ENCODE peak calls at places on chromosomes 2 and 18, in six cellular contexts. O, Q, X, K, Y and B are unnamed samples. For H3K27me3, the result is how much of the 10 kb centered on the place peaks cover.

GRCh38 chr2:216492951-216493685 is 5.5 kb upstream of the RPL37A start:
- DNase-seq in O (peak), Q (no peak), X (peak), K (peak), Y (no peak), B (no peak)

GRCh38 chr18:9925369-9925768 is 11.6 kb downstream of the VAPA start:
- DNase-seq in O (no peak), Q (no peak), X (no peak), K (no peak), Y (no peak), B (no peak)

GRCh38 chr2:96098900-96099590 is 17.3 kb downstream of the ADRA2B start:
- DNase-seq in O (no peak), Q (no peak), X (no peak), K (no peak), Y (peak), B (peak)

GRCh38 chr2:202883987-202884675 is 12.6 kb upstream of the ICA1L start:
- DNase-seq in O (peak), Q (no peak), X (no peak), K (no peak), Y (no peak), B (no peak)

GRCh38 chr2:80378-80777 is 34.1 kb upstream of the FAM110C start:
- DNase-seq in O (no peak), Q (no peak), X (no peak), K (no peak), Y (no peak), B (no peak)

GRCh38 chr2:118202707-118203303 is 114.5 kb downstream of the INSIG2 start:
- DNase-seq in O (peak), Q (no peak), X (no peak), K (peak), Y (no peak), B (no peak)

GRCh38 chr2:201962766-201963555 is 70.7 kb upstream of the FZD7 start:
- DNase-seq in O (no peak), Q (no peak), X (no peak), K (no peak), Y (no peak), B (no peak)

GRCh38 chr2:234243871-234244565 is 193.5 kb downstream of the SPP2 start:
- DNase-seq in O (no peak), Q (no peak), X (no peak), K (no peak), Y (no peak), B (no peak)

GRCh38 chr2:128545085-128545484 is 226.4 kb upstream of the HS6ST1 start:
- DNase-seq in O (no peak), Q (no peak), X (no peak), K (no peak), Y (no peak), B (no peak)

GRCh38 chr2:20427931-20428526 is 18.8 kb upstream of the RHOB start:
- DNase-seq in O (no peak), Q (no peak), X (no peak), K (no peak), Y (peak), B (peak)

GRCh38 chr2:53913721-53914120 is 54.0 kb upstream of the GPR75 start:
- DNase-seq in O (no peak), Q (no peak), X (no peak), K (peak), Y (no peak), B (no peak)

GRCh38 chr2:20382965-20383800 is 32.5 kb upstream of the PUM2 start:
- DNase-seq in O (no peak), Q (no peak), X (no peak), K (peak), Y (no peak), B (no peak)

GRCh38 chr2:71453404-71454220 is at the start of gene DYSF:
- DNase-seq in O (no peak), Q (no peak), X (peak), K (peak), Y (peak), B (no peak)

DNA sequence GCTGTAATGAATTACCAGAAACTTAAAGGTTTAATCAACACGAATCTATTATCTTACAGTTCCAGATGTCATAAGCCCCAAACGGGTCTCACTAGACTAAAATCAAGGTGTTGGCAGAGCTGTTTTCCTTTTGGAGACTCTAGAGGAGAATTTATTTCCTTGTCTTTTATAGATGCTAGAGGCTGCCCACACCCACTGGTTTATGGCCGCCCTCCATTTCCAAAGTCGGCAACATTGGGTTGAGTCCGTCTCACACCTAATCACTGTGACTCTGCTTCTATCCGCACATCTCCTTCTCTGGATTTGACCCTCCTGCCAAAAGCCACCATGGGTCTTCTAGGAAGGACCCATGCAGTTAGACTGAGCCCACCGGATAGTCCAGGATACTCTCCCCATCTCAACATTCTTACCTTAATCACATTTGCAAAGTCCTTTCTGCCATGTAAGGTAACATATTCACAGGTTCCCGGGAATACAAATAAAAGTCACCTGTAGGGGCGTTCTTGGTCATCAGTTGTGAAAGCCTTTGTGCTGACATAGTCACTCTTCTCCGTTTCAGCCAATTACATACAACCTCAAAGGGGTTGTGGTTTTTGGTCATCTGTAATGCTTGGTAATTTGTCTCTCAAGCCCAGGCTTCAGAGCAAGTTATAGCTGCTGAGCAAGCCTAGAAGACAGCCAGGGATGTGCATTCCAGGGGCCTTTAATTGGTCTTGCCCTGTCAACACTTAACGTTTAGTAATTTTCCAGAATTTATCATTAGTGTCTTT is 179.4 kb downstream of the ANTXR1 start:
- DNase-seq in O (no peak), Q (no peak), X (no peak), K (no peak), Y (no peak), B (peak)
- TF ChIP-seq CTCF in O (no peak), Q (no peak), X (no peak), K (no peak), Y (no peak), B (no peak)

GRCh38 chr2:172465417-172466334 is 38.3 kb downstream of the ITGA6 start:
- DNase-seq in O (peak), Q (no peak), X (peak), K (peak), Y (no peak), B (peak)
- H3K4me3 ChIP-seq in O (peak), Q (no peak), X (peak), K (no peak), Y (peak), B (no peak)

DNA sequence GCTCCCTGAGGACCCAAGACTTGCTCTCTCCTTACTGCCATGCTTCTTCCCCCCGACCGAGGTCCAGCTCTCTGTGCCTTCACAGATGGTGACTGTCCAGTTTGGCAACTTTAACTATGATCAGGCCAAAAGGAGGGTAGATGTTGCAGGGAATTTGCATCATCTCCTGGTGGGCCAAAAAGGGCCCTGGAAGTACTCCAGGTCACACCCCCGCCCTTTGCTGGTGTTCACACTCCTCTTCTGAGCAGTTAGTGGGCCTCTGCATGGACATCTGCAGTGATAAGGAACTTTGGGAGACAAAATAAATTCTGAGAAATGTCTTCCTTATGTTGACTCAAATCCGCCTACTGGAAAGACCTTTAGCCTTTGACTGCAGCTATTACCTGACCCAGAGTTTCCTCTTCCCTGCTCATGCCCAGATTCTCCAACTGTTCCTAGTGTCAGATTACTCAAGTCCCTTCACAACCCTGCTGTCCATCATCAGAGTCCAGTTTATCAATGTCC is 234.4 kb downstream of the LOXHD1 start:
- DNase-seq in O (no peak), Q (no peak), X (no peak), K (no peak), Y (no peak), B (no peak)
- H3K27me3 ChIP-seq in O (under half), Q (under half), X (under half), K (under half), Y (under half), B (under half)

DNA sequence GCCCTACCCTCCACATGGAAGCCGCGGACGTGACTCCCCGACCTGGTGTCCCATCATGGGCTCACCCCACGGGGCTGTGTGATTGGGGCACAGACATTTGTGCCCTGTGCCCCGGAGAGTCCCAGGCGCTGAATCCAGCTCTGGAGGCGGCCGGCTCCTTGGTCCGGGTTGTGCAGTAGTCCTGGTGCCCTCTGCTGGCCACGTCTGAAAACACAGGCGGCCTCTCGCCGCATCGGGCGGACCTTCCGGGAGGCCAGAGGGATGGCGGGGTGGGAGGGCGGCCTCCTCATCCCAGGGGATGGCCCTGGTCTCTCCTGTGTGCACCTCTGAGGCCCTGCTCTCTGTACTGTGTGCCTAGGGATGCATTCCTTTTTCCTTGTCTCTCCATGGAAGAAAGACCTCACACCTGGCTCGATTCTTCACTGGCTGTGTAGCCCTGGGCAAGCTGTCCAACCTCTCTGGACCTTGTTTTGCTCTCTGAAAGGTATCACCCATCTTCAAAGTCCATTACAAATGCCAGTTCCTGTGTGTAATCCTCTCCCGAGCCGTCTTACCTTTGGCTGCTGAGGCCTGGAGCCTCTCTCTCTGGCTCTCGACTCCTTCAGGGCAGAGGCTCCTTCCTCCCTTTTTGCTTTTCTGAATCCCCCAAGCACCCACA is 27.6 kb downstream of the CELF4 start:
- DNase-seq in O (peak), Q (no peak), X (peak), K (peak), Y (peak), B (peak)
- TF ChIP-seq CTCF in O (peak), Q (peak), X (peak), K (peak), Y (peak), B (peak)

GRCh38 chr18:39244242-39244641 is 1678.6 kb upstream of the CELF4 start:
- DNase-seq in O (no peak), Q (no peak), X (no peak), K (no peak), Y (no peak), B (no peak)

GRCh38 chr18:39241534-39241933 is 1675.9 kb upstream of the CELF4 start:
- DNase-seq in O (no peak), Q (no peak), X (no peak), K (no peak), Y (no peak), B (no peak)

GRCh38 chr18:39235118-39235719 is 1669.6 kb upstream of the CELF4 start:
- DNase-seq in O (no peak), Q (no peak), X (no peak), K (no peak), Y (no peak), B (no peak)

GRCh38 chr18:39238951-39239350 is 1673.4 kb upstream of the CELF4 start:
- DNase-seq in O (no peak), Q (no peak), X (no peak), K (no peak), Y (no peak), B (no peak)
- H3K4me3 ChIP-seq in O (no peak), Q (no peak), X (no peak), K (no peak), Y (no peak), B (no peak)

DNA sequence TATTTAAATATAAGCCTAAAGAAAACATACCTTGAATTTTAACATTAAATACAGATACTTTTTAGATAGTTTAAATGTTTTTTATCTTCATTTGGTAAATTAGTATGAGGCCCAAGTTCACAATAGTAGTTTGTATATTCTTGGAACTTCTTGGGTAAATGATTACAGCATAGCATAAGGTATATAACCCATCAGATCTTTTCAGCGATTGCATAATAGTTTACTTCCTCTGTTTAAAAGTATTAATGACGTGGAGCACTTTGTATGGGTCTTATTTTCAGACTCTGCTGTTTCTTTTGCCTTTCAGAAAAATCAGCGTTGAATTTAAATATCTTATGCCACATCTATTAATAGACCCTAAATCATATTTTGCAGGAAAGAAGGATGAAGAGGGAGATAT is 60.2 kb downstream of the CHRNA1 start:
- DNase-seq in O (no peak), Q (no peak), X (no peak), K (no peak), Y (no peak), B (no peak)
- H3K27me3 ChIP-seq in O (under half), Q (under half), X (under half), K (under half), Y (under half), B (under half)

DNA sequence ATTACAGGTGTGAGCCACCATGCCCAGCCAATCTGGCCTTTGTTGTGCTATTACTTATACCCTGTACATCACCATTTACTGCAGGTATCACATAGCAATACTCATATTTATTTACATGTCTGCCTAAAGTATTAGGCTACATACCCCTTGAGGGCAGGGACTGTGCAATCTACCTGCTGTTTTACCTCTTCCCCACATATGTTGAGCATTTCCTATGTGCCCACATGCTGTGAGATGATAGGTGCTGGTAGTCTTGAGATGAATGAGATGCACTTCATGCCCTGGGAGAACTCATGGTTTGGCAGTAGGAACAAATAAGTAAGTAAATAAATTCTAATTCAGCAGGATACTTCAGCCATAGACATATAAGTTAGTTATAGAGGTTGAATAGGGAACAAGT is 59.2 kb downstream of the TTC39C start:
- DNase-seq in O (no peak), Q (no peak), X (no peak), K (no peak), Y (no peak), B (no peak)
- TF ChIP-seq CTCF in O (no peak), Q (no peak), X (no peak), K (no peak), Y (no peak), B (no peak)

DNA sequence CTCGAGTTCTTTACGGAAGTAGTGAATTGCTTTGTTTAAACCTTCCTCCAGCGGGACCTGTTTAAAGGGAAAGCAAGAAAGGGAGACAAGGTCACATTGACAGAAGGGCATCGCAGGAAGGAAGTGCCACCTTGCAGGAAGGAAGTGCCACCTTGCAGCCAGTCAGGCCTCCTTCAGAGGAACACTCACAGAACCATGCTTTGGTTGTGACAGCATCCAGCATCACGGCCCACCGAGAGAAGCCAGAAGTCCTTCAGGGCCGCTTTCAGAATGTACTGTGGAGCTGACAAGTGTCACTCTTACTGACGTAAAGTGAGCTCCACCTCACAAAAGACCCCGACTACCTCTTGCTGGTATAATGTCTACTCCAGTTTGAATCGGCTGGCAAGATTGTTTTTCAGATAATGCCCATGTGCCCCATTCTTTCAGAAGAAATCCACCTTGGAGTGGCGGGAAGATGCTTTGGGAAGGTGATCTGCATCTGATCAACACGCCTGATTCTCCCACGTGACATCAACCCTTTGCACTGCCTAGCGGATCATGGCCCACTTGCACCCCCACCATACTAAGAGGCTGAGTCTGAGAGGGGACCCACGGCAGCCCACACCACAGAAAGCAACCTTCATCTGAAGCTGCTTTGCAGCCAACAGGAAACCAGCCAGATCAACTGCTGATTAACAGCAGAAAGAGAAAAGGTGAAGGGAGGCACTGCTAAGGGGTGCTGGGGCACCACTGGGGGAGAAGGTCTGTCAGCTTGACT is 99.8 kb downstream of the UXS1 start:
- DNase-seq in O (no peak), Q (no peak), X (no peak), K (no peak), Y (no peak), B (no peak)
- H3K4me3 ChIP-seq in O (no peak), Q (no peak), X (no peak), K (no peak), Y (no peak), B (no peak)

GRCh38 chr2:172081248-172082022 is 3.9 kb upstream of the DLX1 start:
- DNase-seq in O (no peak), Q (no peak), X (no peak), K (no peak), Y (no peak), B (no peak)
- H3K27me3 ChIP-seq in O (under half), Q (half or more), X (half or more), K (under half), Y (under half), B (half or more)

DNA sequence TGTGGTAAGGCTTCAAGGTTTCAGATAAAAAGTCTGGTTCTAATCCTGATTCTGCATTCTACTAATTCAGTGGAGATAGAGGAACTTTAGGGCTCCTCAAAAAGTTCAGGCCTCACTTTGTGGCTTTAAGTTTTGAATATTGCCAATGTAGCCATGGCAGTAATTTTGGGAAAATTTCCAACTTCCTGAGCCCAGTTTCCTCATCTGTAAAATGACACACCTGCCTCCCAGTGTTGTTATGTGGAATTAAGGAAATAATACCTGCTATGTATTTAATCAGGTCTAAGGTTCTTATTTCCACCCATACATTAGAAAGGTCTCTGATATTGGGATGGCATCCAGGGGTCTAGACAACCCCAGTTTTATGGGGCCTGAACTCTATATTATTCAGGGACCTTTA is 147.5 kb upstream of the ITGA6 start:
- DNase-seq in O (no peak), Q (no peak), X (no peak), K (peak), Y (no peak), B (no peak)
- TF ChIP-seq CTCF in O (no peak), Q (peak), X (no peak), K (peak), Y (no peak), B (no peak)